ENCODE peak calls at places on chromosomes 4 and X, in ten cellular contexts. B is ascending aorta, I is right lobe of liver, A is GM13977, K is heart left ventricle, D is Caco-2, J is MCF 10A, R is fibroblast of the aortic adventitia, H is tibial artery, Z is upper lobe of right lung. T is an unnamed sample.

GRCh38 chrX:78574306-78574705 is 84.8 kb downstream of the RTL3 start:
- DNase-seq in B (no peak), I (no peak), A (no peak), K (no peak), D (no peak), J (no peak), R (no peak), H (no peak), Z (no peak), T (no peak)

GRCh38 chr4:121656269-121656641 is 40.5 kb downstream of the ANXA5 start:
- DNase-seq in B (no peak), I (no peak), A (peak; percentile 5), K (peak; percentile 42), D (peak; percentile 72), J (peak; percentile 66), R (peak; percentile 88), H (peak; percentile 51), Z (no peak), T (peak; percentile 23)

GRCh38 chr4:153610623-153611376 is 73.3 kb upstream of the TLR2 start:
- DNase-seq in B (no peak), I (no peak), A (no peak), K (no peak), D (no peak), J (no peak), R (no peak), H (no peak), Z (no peak), T (no peak)

GRCh38 chrX:138925330-138925729 is 213.8 kb upstream of the FGF13 start:
- DNase-seq in B (no peak), I (no peak), A (no peak), K (no peak), D (no peak), J (peak; percentile 89), R (peak; percentile 94), H (no peak), Z (no peak), T (no peak)

GRCh38 chr4:3213661-3214250 is 35.2 kb upstream of the MSANTD1 start:
- DNase-seq in B (no peak), I (no peak), A (no peak), K (no peak), D (peak; percentile 4), J (no peak), R (no peak), H (no peak), Z (peak; percentile 12), T (no peak)

GRCh38 chr4:175998782-175999181 is 66.9 kb upstream of the WDR17 start:
- DNase-seq in B (no peak), I (no peak), A (no peak), K (no peak), D (no peak), J (peak; percentile 42), R (no peak), H (no peak), Z (no peak), T (no peak)

GRCh38 chr4:117447925-117448324 is 362.5 kb upstream of the TRAM1L1 start:
- DNase-seq in B (no peak), I (no peak), A (no peak), K (no peak), D (no peak), J (no peak), R (no peak), H (no peak), Z (no peak), T (no peak)

GRCh38 chrX:22800360-22800759 is 199.4 kb upstream of the DDX53 start:
- DNase-seq in B (no peak), I (no peak), A (no peak), K (peak; percentile 14), D (no peak), J (peak; percentile 79), R (peak; percentile 94), H (peak; percentile 40), Z (no peak), T (no peak)

GRCh38 chrX:150366951-150367545 is 3.9 kb downstream of the MAMLD1 start:
- DNase-seq in B (no peak), I (no peak), A (no peak), K (no peak), D (no peak), J (peak; percentile 29), R (peak; percentile 50), H (no peak), Z (no peak), T (no peak)

GRCh38 chrX:150363561-150364346 is 637 bp downstream of the MAMLD1 start:
- DNase-seq in B (no peak), I (peak; percentile 44), A (no peak), K (peak; percentile 25), D (no peak), J (peak; percentile 44), R (peak; percentile 30), H (no peak), Z (peak; percentile 68), T (no peak)

GRCh38 chrX:150364347-150365050 is 1.4 kb downstream of the MAMLD1 start:
- DNase-seq in B (no peak), I (peak; percentile 34), A (no peak), K (peak; percentile 23), D (no peak), J (peak; percentile 26), R (peak; percentile 12), H (no peak), Z (peak; percentile 59), T (peak; percentile 14)

GRCh38 chrX:150365051-150365952 is 2.2 kb downstream of the MAMLD1 start:
- DNase-seq in B (no peak), I (peak; percentile 83), A (no peak), K (peak; percentile 81), D (no peak), J (peak; percentile 51), R (peak; percentile 48), H (no peak), Z (peak; percentile 83), T (peak; percentile 24)

DNA sequence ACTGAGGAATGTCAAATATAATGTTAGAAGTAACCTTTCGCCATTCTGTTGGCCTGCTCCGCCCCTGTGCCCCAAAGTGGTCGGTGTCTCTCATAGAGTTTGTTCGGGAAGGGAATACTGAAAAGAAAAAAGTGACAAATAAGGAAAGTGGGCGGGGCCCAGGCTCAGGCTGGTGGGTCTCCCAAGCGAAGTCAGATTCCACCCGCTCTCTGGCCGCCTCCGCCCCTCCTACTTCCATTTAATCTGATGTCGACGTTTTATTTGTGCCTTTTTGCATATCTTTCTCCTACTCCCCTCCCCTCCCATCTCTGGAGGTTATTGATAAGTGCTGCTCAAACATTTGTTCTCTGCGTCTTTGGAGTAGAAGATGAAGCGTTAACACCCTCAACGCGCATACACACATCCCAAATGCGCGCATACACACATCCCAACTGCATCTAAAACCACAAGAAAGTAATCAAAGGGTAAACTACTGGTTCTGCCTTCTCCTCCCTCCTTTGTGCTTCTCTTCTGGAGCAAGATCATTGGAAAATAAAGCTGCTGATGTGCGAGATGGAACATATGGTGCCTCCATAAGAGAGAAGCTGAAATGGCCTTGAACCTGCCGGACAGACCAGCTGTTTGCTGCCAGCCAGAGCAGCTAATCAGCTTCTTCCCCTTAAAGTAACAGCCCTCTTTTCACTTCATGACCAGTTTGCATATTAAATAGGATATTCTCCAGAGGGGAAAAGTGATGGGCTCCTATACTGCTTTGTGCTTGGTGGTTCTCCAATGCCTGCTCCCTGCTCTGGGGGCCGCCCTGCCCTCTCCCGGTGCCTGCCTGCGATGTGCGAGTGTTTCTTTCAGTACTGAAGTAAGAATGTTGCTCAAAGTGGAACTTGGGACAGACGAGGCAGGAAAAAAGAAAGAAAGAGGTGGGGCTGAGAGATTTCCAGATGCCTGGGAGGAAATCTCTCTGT is 3.1 kb downstream of the MAMLD1 start:
- DNase-seq in B (no peak), I (peak; percentile 63), A (no peak), K (peak; percentile 61), D (no peak), J (peak; percentile 16), R (peak; percentile 51), H (peak; percentile 78), Z (peak; percentile 60), T (no peak)
- TF ChIP-seq CTCF in B (no peak), I (no peak), A (no peak), K (no peak), D (no peak), J (no peak), R (peak; percentile 33), H (no peak), Z (no peak), T (no peak)

GRCh38 chrX:14528629-14529287 is 578 bp upstream of the GLRA2 start:
- DNase-seq in B (no peak), I (peak; percentile 39), A (peak; percentile 21), K (peak; percentile 23), D (peak; percentile 50), J (peak; percentile 74), R (peak; percentile 19), H (peak; percentile 22), Z (peak; percentile 43), T (peak; percentile 12)
- TF ChIP-seq CTCF in B (no peak), I (peak; percentile 54), A (peak; percentile 62), K (peak; percentile 27), D (peak; percentile 28), J (peak; percentile 55), R (peak; percentile 22), H (no peak), Z (peak; percentile 34), T (peak; percentile 30)

DNA sequence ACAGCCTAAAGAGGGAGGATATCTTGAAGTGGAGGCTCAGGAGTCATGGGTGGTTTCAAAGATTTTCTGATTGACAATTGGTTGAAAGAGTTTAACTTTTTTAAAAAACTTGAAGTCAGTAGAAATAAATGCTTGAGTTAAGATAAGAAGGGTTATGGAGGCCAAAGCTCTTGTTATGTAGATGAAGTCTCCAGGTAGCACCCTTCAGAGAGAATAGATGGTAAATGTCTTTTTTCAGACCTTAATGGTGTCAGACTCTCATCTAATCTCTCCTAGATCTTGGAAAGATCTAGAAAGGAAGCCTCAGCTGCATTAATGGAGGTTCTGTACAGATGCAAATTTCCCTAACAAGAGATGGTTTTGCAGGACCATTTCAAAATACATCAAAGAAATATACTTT is 6.8 kb upstream of the CHIC1 start:
- DNase-seq in B (no peak), I (no peak), A (no peak), K (no peak), D (no peak), J (no peak), R (no peak), H (no peak), Z (no peak), T (no peak)
- TF ChIP-seq CTCF in B (no peak), I (no peak), A (no peak), K (no peak), D (no peak), J (no peak), R (no peak), H (no peak), Z (no peak), T (no peak)

GRCh38 chrX:1481636-1482529 is 29.2 kb upstream of the ASMTL start:
- DNase-seq in B (peak; percentile 53), I (peak; percentile 76), A (peak; percentile 72), K (peak; percentile 77), D (peak; percentile 74), J (peak; percentile 70), R (peak; percentile 84), H (peak; percentile 63), Z (peak; percentile 71), T (peak; percentile 69)

GRCh38 chrX:1476682-1477081 is 24.0 kb upstream of the ASMTL start:
- DNase-seq in B (no peak), I (no peak), A (no peak), K (no peak), D (no peak), J (no peak), R (no peak), H (no peak), Z (no peak), T (no peak)

GRCh38 chrX:1477229-1477628 is 24.5 kb upstream of the ASMTL start:
- DNase-seq in B (no peak), I (no peak), A (no peak), K (no peak), D (no peak), J (no peak), R (no peak), H (no peak), Z (no peak), T (no peak)

GRCh38 chrX:1477801-1478458 is 25.2 kb upstream of the ASMTL start:
- DNase-seq in B (no peak), I (no peak), A (no peak), K (no peak), D (no peak), J (no peak), R (no peak), H (no peak), Z (no peak), T (no peak)

DNA sequence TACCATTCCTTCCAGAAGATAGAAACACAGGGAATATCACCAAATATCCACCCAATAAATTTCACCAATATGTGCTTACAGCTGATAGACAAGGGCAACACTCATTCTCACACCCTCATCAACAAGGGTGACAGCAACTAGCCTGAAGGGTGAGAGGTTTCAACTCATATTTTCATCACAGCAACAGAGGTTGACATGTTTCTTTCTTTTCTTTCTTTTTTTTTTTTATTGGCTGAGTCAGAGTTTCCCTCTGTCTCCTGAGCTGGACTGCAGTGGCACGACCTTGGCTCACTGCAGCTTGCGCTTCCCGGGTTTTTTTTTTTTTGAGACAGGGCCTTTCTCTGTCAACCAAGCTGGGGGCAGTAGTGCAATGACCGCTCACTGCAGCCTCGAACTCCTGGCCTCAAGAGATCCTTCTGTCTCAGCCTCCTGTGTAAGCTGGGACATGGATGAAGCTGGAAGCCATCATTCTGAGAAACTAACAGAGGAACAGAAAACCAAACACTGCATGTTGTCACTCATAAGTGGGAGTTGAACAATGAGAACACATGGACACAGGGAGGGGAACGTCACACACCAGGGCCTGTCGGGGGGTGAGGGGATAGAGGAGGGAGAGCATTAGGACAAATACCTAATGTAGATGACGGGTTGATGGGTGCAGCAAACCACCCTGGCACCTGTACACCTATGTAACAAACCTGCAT is 27.5 kb upstream of the ASMTL start:
- DNase-seq in B (no peak), I (no peak), A (no peak), K (no peak), D (peak; percentile 5), J (no peak), R (no peak), H (peak; percentile 8), Z (peak; percentile 16), T (no peak)
- TF ChIP-seq CTCF in B (no peak), I (no peak), A (no peak), K (no peak), D (no peak), J (no peak), R (no peak), H (no peak), Z (no peak), T (no peak)